ENCODE peak calls at places on chromosomes 11 and 22, in four cellular contexts. One of them, this sample, is unnamed.

GRCh38 chr22:45830531-45831245 is 146.3 kb downstream of the WNT7B start:
- DNase-seq in H1: no peak
- DNase-seq in nephron progenitor cell: no peak
- DNase-seq in neural crest cell: no peak
- DNase-seq in this sample: no peak

GRCh38 chr11:77191823-77192495 is 63.9 kb downstream of the MYO7A start:
- DNase-seq in H1: peak
- DNase-seq in nephron progenitor cell: peak
- DNase-seq in neural crest cell: peak
- DNase-seq in this sample: no peak

GRCh38 chr22:38017272-38017920 is 33.0 kb upstream of the SOX10 start:
- DNase-seq in H1: no peak
- DNase-seq in nephron progenitor cell: no peak
- DNase-seq in neural crest cell: no peak
- DNase-seq in this sample: no peak

GRCh38 chr11:36292311-36292722 is 3.1 kb upstream of the COMMD9 start:
- DNase-seq in H1: peak
- DNase-seq in nephron progenitor cell: no peak
- DNase-seq in neural crest cell: no peak
- DNase-seq in this sample: no peak

GRCh38 chr11:77789731-77790476 is 30.6 kb downstream of the RSF1 start:
- DNase-seq in H1: peak
- DNase-seq in nephron progenitor cell: no peak
- DNase-seq in neural crest cell: no peak
- DNase-seq in this sample: no peak

GRCh38 chr11:11966826-11967668 is 41.4 kb downstream of the DKK3 start:
- DNase-seq in H1: peak
- DNase-seq in nephron progenitor cell: peak
- DNase-seq in neural crest cell: peak
- DNase-seq in this sample: peak

GRCh38 chr11:31437742-31438435 is 68.2 kb downstream of the DNAJC24 start:
- DNase-seq in H1: no peak
- DNase-seq in nephron progenitor cell: no peak
- DNase-seq in neural crest cell: no peak
- DNase-seq in this sample: no peak

GRCh38 chr11:76790251-76790650 is 7.1 kb downstream of the TSKU start:
- DNase-seq in H1: no peak
- DNase-seq in nephron progenitor cell: no peak
- DNase-seq in neural crest cell: no peak
- DNase-seq in this sample: no peak

GRCh38 chr11:71342951-71343827 is 90.8 kb upstream of the SHANK2 start:
- DNase-seq in H1: peak
- DNase-seq in nephron progenitor cell: peak
- DNase-seq in neural crest cell: peak
- DNase-seq in this sample: no peak

GRCh38 chr11:122209619-122210377 is 93.8 kb upstream of the BLID start:
- DNase-seq in H1: no peak
- DNase-seq in nephron progenitor cell: no peak
- DNase-seq in neural crest cell: no peak
- DNase-seq in this sample: no peak

GRCh38 chr22:23376256-23376655 is 195.9 kb downstream of the BCR start:
- DNase-seq in H1: peak
- DNase-seq in nephron progenitor cell: no peak
- DNase-seq in neural crest cell: no peak
- DNase-seq in this sample: no peak

GRCh38 chr11:128587415-128587814 is at the start of gene ETS1:
- DNase-seq in H1: no peak
- DNase-seq in nephron progenitor cell: no peak
- DNase-seq in neural crest cell: no peak
- DNase-seq in this sample: no peak

GRCh38 chr11:117600261-117600783 is 196.7 kb downstream of the DSCAML1 start:
- DNase-seq in H1: no peak
- DNase-seq in nephron progenitor cell: no peak
- DNase-seq in neural crest cell: no peak
- DNase-seq in this sample: no peak

GRCh38 chr11:127656266-127656879 is 655.8 kb upstream of the KIRREL3 start:
- DNase-seq in H1: no peak
- DNase-seq in nephron progenitor cell: no peak
- DNase-seq in neural crest cell: no peak
- DNase-seq in this sample: no peak

GRCh38 chr22:27990879-27991278 is 71.8 kb upstream of the PITPNB start:
- DNase-seq in H1: peak
- DNase-seq in nephron progenitor cell: peak
- DNase-seq in neural crest cell: peak
- DNase-seq in this sample: no peak

GRCh38 chr11:13210424-13210823 is 67.2 kb upstream of the BMAL1 start:
- DNase-seq in H1: peak
- DNase-seq in nephron progenitor cell: peak
- DNase-seq in neural crest cell: peak
- DNase-seq in this sample: no peak

GRCh38 chr22:32828561-32828960 is 27.1 kb downstream of the TIMP3 start:
- DNase-seq in H1: no peak
- DNase-seq in nephron progenitor cell: no peak
- DNase-seq in neural crest cell: no peak
- DNase-seq in this sample: no peak

GRCh38 chr22:32829451-32829851 is 27.9 kb downstream of the TIMP3 start:
- DNase-seq in H1: no peak
- DNase-seq in nephron progenitor cell: no peak
- DNase-seq in neural crest cell: no peak
- DNase-seq in this sample: no peak

GRCh38 chr22:32826537-32826936 is 25.0 kb downstream of the TIMP3 start:
- DNase-seq in H1: no peak
- DNase-seq in nephron progenitor cell: no peak
- DNase-seq in neural crest cell: no peak
- DNase-seq in this sample: no peak

GRCh38 chr22:32827061-32827602 is 25.6 kb downstream of the TIMP3 start:
- DNase-seq in H1: no peak
- DNase-seq in nephron progenitor cell: no peak
- DNase-seq in neural crest cell: no peak
- DNase-seq in this sample: no peak

DNA sequence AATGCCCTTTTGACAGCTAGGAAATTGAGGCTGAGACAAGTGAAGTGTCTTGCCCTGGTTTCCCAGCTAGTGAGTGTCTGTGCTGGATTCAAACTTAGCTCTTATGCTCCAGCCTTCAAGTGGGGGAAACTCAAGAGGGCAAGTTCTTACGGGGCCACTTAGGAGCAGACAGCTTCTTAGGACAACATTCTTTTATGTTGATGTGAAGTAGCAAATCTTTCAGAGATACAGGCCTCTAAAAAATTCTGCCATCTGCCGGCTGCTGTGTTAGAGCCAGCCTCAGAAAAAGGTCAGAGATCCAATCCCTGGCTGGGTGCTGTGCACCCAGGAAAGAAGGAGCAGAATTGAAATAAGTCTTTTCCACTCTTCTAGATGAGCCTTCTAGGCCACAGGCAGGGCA is 26.6 kb downstream of the TIMP3 start:
- DNase-seq in H1: no peak
- DNase-seq in nephron progenitor cell: no peak
- DNase-seq in neural crest cell: no peak
- DNase-seq in this sample: no peak
- TF ChIP-seq CTCF in H1: no peak
- TF ChIP-seq CTCF in nephron progenitor cell: no peak
- TF ChIP-seq CTCF in neural crest cell: no peak
- TF ChIP-seq CTCF in this sample: no peak

DNA sequence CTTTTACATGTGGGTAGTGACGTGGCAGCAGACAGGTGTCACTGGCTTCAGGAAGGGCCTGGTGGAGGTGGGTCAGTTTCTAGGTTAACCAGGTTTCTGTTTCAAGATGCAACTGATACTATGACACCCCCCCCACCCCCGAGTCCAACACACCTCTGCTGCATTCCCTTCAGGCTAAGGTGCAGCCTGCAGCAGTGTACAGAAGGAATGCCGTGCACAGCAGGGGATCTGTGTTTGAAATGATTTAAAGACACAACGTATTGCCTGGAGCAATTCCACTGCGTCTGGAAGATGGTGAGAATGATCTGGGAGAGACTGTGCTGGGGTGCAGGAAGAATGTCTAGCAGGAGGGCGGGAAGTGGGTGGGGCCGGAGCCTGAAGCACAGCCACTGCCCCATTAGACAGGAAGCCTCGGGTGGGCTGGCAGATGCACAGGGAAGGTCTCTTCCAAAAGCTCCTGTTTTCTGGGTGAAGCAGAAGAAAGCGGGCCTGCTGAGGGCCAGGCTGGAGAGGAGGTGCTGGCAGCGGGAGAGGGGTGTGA is 11.9 kb upstream of the TESMIN start:
- DNase-seq in H1: no peak
- DNase-seq in nephron progenitor cell: peak
- DNase-seq in neural crest cell: no peak
- DNase-seq in this sample: no peak
- TF ChIP-seq CTCF in H1: no peak
- TF ChIP-seq CTCF in nephron progenitor cell: no peak
- TF ChIP-seq CTCF in neural crest cell: no peak
- TF ChIP-seq CTCF in this sample: no peak

DNA sequence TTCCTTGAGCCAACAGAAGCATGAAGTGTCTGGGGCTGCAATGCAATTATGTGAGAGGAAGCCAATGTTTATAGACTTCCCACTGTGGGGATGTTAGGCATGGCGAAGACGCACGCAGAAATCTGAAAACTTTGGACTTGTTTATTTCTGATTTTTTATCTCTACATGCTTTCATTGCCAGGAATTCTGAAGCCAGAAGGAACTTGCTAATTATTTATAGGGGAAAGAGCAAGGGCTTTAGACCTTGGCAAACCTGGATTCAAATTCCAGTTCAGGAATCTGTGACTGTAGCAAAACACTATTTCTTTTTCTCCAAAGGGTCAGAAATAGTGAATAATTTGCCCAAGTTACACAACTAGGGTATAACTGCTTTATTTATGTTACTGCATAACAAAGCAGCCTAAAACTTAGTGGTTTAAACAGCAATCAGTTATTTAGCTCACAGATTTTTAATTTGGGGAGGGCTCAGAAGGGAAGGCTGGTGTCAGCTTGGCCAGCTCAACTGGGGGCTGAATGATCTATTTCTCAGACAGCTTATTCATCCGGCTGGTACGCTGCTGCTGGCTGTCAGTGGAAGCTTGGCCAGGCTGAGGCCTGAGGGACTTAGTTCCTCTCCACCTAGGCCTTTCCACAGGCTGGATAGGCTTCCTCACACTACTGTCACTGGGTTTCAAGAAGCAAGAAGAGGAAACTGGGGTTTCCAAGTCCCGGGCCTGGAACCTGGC is 1.9 kb upstream of the OR6Q1 start:
- DNase-seq in H1: no peak
- DNase-seq in nephron progenitor cell: no peak
- DNase-seq in neural crest cell: no peak
- DNase-seq in this sample: no peak
- TF ChIP-seq CTCF in H1: no peak
- TF ChIP-seq CTCF in nephron progenitor cell: no peak
- TF ChIP-seq CTCF in neural crest cell: no peak
- TF ChIP-seq CTCF in this sample: no peak

DNA sequence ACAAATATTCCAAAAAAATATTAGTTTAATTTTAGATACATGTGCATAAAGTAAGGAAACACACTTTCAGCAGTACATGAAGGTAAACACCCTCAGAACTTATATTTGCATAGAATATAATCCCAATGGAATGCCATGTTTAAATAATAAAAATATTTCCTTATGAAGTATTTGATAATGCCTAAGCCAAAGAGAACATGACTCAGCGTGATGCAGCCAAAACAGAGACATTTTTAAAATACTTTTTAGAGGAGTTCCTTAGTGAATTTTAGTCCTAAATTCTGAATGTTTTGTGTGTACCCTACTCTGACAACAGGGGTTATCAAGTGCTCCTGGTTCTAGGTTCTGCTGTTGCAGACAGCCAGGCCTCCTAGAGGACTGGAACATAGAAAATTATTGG is 39.1 kb upstream of the POU2AF2 start:
- DNase-seq in H1: no peak
- DNase-seq in nephron progenitor cell: no peak
- DNase-seq in neural crest cell: no peak
- DNase-seq in this sample: no peak
- TF ChIP-seq CTCF in H1: no peak
- TF ChIP-seq CTCF in nephron progenitor cell: no peak
- TF ChIP-seq CTCF in neural crest cell: no peak
- TF ChIP-seq CTCF in this sample: no peak

GRCh38 chr22:41957941-41958556 is 6.1 kb downstream of the SMIM45 start:
- DNase-seq in H1: no peak
- DNase-seq in nephron progenitor cell: no peak
- DNase-seq in neural crest cell: no peak
- DNase-seq in this sample: no peak
- TF ChIP-seq CTCF in H1: no peak
- TF ChIP-seq CTCF in nephron progenitor cell: peak
- TF ChIP-seq CTCF in neural crest cell: peak
- TF ChIP-seq CTCF in this sample: peak

DNA sequence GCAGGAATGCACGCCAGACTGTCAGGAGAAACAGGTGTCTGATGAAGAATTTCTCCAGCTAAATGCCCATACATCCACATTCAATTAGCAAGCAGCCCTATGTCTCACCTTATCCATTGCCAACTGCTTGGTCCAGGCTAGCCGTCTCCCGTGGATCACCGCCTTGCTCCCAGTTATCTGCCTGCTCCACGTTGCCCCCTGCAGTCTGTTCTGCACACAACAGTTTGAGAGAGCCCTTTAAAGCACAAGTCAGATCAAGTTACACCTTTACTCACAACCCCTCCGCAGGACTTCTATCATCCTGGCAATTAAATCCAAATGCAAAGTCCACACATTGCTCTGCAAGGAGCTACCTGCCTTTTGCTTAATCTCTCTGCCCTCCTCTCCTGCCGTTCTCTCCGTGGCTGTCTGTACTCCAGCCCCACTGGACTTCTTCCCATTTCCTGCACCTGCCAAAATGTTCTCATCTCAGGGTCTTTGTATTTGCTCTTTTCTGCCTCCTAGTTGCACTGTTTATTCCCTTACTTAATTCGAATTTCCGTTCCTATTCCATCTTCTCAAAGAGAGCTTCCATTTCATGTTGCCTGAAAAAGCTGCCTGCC is 185.3 kb upstream of the LARGE1 start:
- DNase-seq in H1: peak
- DNase-seq in nephron progenitor cell: peak
- DNase-seq in neural crest cell: peak
- DNase-seq in this sample: peak
- TF ChIP-seq CTCF in H1: peak
- TF ChIP-seq CTCF in nephron progenitor cell: peak
- TF ChIP-seq CTCF in neural crest cell: peak
- TF ChIP-seq CTCF in this sample: no peak

GRCh38 chr11:44445500-44446340 is 119.7 kb upstream of the CD82 start:
- DNase-seq in H1: no peak
- DNase-seq in nephron progenitor cell: no peak
- DNase-seq in neural crest cell: no peak
- DNase-seq in this sample: no peak

GRCh38 chr11:44446341-44446712 is 119.1 kb upstream of the CD82 start:
- DNase-seq in H1: no peak
- DNase-seq in nephron progenitor cell: no peak
- DNase-seq in neural crest cell: no peak
- DNase-seq in this sample: no peak

GRCh38 chr11:44444770-44445321 is 120.6 kb upstream of the CD82 start:
- DNase-seq in H1: no peak
- DNase-seq in nephron progenitor cell: no peak
- DNase-seq in neural crest cell: no peak
- DNase-seq in this sample: no peak

GRCh38 chr11:44443836-44444769 is 121.4 kb upstream of the CD82 start:
- DNase-seq in H1: no peak
- DNase-seq in nephron progenitor cell: no peak
- DNase-seq in neural crest cell: no peak
- DNase-seq in this sample: no peak

GRCh38 chr11:44446996-44447771 is 118.3 kb upstream of the CD82 start:
- DNase-seq in H1: no peak
- DNase-seq in nephron progenitor cell: no peak
- DNase-seq in neural crest cell: no peak
- DNase-seq in this sample: no peak
- TF ChIP-seq CTCF in H1: no peak
- TF ChIP-seq CTCF in nephron progenitor cell: no peak
- TF ChIP-seq CTCF in neural crest cell: no peak
- TF ChIP-seq CTCF in this sample: no peak